ENCODE peak calls at places on chromosomes 1 and 21, in seven cellular contexts. R is heart right ventricle, T is psoas muscle, V is fibroblast of pulmonary artery, C is neural crest cell, W is fibroblast of the aortic adventitia, B is type B pancreatic cell. L is an unnamed sample.

GRCh38 chr1:55420866-55421265 is 205.7 kb upstream of the USP24 start:
- DNase-seq in R (no peak), T (no peak), V (peak; percentile 31), C (no peak), W (peak; percentile 52), B (no peak), L (no peak)

GRCh38 chr1:230167419-230167852 is 100.4 kb downstream of the GALNT2 start:
- DNase-seq in R (no peak), T (no peak), V (peak; percentile 67), C (no peak), W (peak; percentile 45), B (no peak), L (peak; percentile 48)

GRCh38 chr1:25476186-25477097 is 45.7 kb downstream of the MACO1 start:
- DNase-seq in R (no peak), T (no peak), V (no peak), C (no peak), W (no peak), B (no peak), L (no peak)

GRCh38 chr1:85115933-85116332 is 67.6 kb upstream of the MCOLN3 start:
- DNase-seq in R (no peak), T (no peak), V (no peak), C (no peak), W (no peak), B (no peak), L (no peak)

GRCh38 chr1:153566414-153567371 is 1.0 kb upstream of the S100A2 start:
- DNase-seq in R (peak; percentile 92), T (peak; percentile 98), V (peak; percentile 98), C (peak; percentile 40), W (peak; percentile 98), B (no peak), L (peak; percentile 95)

GRCh38 chr1:181126871-181127587 is 38.5 kb downstream of the IER5 start:
- DNase-seq in R (peak; percentile 45), T (no peak), V (no peak), C (no peak), W (no peak), B (no peak), L (no peak)

GRCh38 chr1:32465541-32466002 is 700 bp downstream of the ZBTB8B start:
- DNase-seq in R (no peak), T (no peak), V (no peak), C (no peak), W (no peak), B (no peak), L (no peak)

GRCh38 chr1:6948861-6949260 is 163.6 kb downstream of the CAMTA1 start:
- DNase-seq in R (no peak), T (no peak), V (no peak), C (no peak), W (no peak), B (no peak), L (no peak)

GRCh38 chr1:110067957-110068645 is 2.4 kb downstream of the ALX3 start:
- DNase-seq in R (no peak), T (peak; percentile 54), V (no peak), C (peak; percentile 33), W (no peak), B (no peak), L (peak; percentile 21)

GRCh38 chr1:204177133-204177532 is 11.0 kb upstream of the REN start:
- DNase-seq in R (no peak), T (no peak), V (no peak), C (no peak), W (no peak), B (no peak), L (no peak)

GRCh38 chr1:184289825-184290550 is 96.8 kb upstream of the C1orf21 start:
- DNase-seq in R (no peak), T (no peak), V (no peak), C (no peak), W (no peak), B (no peak), L (peak; percentile 9)

GRCh38 chr1:201385299-201385891 is 7.9 kb upstream of the TNNT2 start:
- DNase-seq in R (no peak), T (peak; percentile 73), V (peak; percentile 35), C (peak; percentile 44), W (peak; percentile 30), B (no peak), L (peak; percentile 71)

GRCh38 chr1:211653329-211653728 is 22.1 kb downstream of the NEK2 start:
- DNase-seq in R (no peak), T (no peak), V (peak; percentile 51), C (no peak), W (no peak), B (no peak), L (no peak)

GRCh38 chr1:204304067-204304466 is 55.7 kb downstream of the PLEKHA6 start:
- DNase-seq in R (no peak), T (no peak), V (peak; percentile 25), C (no peak), W (no peak), B (no peak), L (no peak)

GRCh38 chr1:3504151-3504822 is 49.8 kb downstream of the ARHGEF16 start:
- DNase-seq in R (no peak), T (peak; percentile 96), V (peak; percentile 85), C (no peak), W (peak; percentile 98), B (no peak), L (no peak)

GRCh38 chr1:62274496-62274895 is 44.7 kb downstream of the KANK4 start:
- DNase-seq in R (no peak), T (no peak), V (no peak), C (no peak), W (no peak), B (no peak), L (no peak)

GRCh38 chr21:35273331-35273730 is 224.2 kb upstream of the RUNX1 start:
- DNase-seq in R (no peak), T (no peak), V (no peak), C (no peak), W (no peak), B (no peak), L (no peak)
- TF ChIP-seq CTCF in R (no peak), T (no peak), V (no peak), C (no peak), W (no peak), B (no peak), L (no peak)

GRCh38 chr1:99811747-99812146 is 38.4 kb upstream of the AGL start:
- DNase-seq in R (no peak), T (no peak), V (no peak), C (no peak), W (no peak), B (no peak), L (no peak)

GRCh38 chr1:99806882-99807281 is 40.4 kb upstream of the FRRS1 start:
- DNase-seq in R (no peak), T (no peak), V (no peak), C (no peak), W (no peak), B (no peak), L (no peak)

GRCh38 chr1:99811075-99811474 is 39.1 kb upstream of the AGL start:
- DNase-seq in R (no peak), T (no peak), V (no peak), C (no peak), W (no peak), B (no peak), L (no peak)

GRCh38 chr1:99814373-99814900 is 35.7 kb upstream of the AGL start:
- DNase-seq in R (no peak), T (no peak), V (no peak), C (no peak), W (no peak), B (no peak), L (no peak)

DNA sequence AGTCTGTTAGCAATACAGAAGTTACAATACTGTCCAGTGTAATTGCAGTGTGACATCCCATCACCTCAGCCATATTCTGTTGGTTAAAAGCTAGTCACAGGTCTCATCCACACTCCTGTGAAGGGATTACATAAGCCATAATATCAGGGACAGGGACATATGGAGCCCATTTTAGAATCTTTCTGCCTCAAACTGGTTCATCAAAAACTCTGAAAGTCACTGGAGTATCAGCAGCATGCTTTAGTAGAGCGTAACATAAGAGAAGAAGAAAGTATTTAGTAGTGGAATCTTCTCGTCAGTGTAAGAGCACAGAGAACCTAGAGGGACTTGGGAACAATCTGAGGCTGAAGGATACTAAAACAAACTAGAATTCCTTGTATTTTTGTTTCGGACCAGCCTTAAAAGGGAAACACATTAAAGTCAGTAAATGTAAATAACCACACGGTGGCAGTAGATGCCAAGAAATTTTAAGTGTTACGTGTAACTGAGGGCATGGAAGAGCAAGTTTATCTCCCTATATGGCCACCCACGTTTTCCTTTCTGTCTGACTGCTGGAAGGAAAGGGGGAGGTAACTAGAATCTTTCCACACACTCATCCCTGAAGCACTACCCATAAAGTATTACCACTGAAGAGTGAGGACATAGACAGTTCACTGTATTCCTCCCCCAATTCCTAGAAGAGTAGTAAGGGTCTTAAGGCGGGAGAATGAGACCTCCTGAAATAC is 41.6 kb upstream of the AGL start:
- DNase-seq in R (peak; percentile 54), T (no peak), V (peak; percentile 97), C (peak; percentile 19), W (peak; percentile 95), B (no peak), L (peak; percentile 45)
- TF ChIP-seq CTCF in R (peak; percentile 48), T (peak; percentile 68), V (peak; percentile 54), C (peak; percentile 85), W (peak; percentile 43), B (peak; percentile 83), L (peak; percentile 77)

DNA sequence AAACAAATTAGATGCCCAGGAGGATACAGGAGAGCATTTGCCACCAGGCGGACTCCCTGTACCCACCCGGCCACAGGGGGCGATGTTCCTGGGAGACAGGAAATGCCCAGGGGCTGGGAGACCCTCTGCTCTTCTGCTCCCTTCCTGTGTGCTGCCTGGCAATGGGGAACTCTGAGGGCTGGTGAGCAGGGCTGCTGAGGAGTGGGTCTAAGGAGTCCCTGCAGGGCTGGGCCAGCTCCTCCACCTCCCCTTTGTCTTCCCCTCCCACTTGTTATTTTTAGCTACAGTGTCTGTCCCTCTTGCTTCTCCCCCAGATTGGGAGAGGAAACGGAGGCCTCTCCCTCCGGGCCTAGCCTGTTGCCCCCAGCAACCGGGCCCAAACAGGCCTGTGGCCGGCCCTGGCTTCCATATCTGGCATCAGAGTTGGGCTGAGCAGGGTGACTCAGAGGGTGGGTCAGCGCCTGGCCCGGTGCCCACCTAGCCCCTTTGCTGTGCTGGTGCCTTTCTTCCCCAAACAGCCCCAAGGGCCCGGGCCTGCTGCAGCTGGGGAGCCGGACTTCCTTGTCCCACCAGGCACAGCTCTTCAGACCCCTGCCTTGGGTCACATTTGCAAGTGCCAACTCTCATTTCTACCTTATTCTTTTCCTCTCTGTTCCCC is 11.7 kb downstream of the LMNA start:
- DNase-seq in R (peak; percentile 93), T (peak; percentile 94), V (peak; percentile 97), C (no peak), W (peak; percentile 97), B (no peak), L (peak; percentile 78)
- TF ChIP-seq CTCF in R (no peak), T (peak; percentile 27), V (peak; percentile 54), C (peak; percentile 63), W (peak; percentile 65), B (peak; percentile 73), L (peak; percentile 52)

DNA sequence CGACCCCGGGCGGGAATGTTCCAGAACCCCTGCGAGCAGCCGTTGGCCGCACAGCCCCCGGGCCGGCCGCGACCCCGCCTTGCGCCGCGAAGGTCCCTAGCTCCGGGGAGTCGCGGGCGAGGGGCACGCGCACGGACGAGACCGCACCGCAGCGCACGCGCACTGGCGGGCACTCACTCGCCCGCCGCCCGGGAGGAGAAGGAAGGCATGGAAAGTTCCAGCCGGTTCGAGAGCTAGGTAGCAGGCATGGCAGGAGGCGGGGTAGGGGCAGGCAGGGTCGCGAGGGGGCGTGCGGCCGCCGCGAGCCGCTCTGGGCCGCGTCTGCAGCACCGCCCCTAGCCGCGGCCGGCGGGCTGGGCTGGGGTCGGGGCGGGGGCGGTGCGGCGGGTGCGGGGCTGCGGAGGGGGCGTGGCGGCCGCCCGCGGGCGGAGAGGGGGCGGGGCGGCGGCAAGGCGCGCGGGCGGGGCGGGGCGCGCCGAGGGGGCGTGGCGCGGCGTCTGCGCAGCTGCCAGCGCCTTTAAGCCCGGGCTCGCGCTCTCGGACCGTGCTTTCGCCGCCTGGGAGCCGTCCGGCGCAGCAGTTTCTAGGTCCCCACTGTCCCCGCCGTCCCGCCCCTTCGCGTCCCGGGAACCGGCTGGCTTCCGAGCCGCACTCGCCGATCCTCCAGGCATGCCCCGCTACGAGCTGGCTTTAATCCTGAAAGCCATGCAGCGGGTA is at the start of the genes MRPS6 and SLC5A3:
- DNase-seq in R (peak; percentile 82), T (peak; percentile 92), V (peak; percentile 85), C (peak; percentile 75), W (peak; percentile 78), B (peak; percentile 89), L (peak; percentile 74)
- TF ChIP-seq CTCF in R (no peak), T (no peak), V (no peak), C (peak; percentile 36), W (no peak), B (peak; percentile 31), L (no peak)

L was measured in activated CD8-positive, alpha-beta T cell treated with anti-CD3 and anti-CD28 coated beads for 36 hours.